ENCODE peak calls at places on chromosomes 1 and 21, in four cellular contexts. T, B, C and L are unnamed samples.
A peak's percentile ranks its signal among the peaks of the same experiment; 100 is the strongest.

GRCh38 chr1:201468844-201469644 is at the start of gene PHLDA3:
- DNase-seq in T (peak; percentile 14), B (peak; percentile 58), C (peak; percentile 93), L (no peak)

GRCh38 chr1:15218287-15219279 is 28.4 kb upstream of the FHAD1 start:
- DNase-seq in T (no peak), B (no peak), C (peak; percentile 39), L (no peak)

GRCh38 chr1:202915146-202915545 is 11.9 kb downstream of the KLHL12 start:
- DNase-seq in T (no peak), B (no peak), C (no peak), L (no peak)

GRCh38 chr1:233543338-233544255 is 70.3 kb upstream of the KCNK1 start:
- DNase-seq in T (no peak), B (no peak), C (peak; percentile 91), L (no peak)

GRCh38 chr1:200037904-200038644 is 10.6 kb downstream of the NR5A2 start:
- DNase-seq in T (no peak), B (no peak), C (no peak), L (no peak)

GRCh38 chr21:16587141-16587570 is 857.4 kb downstream of the USP25 start:
- DNase-seq in T (peak; percentile 74), B (no peak), C (no peak), L (no peak)

GRCh38 chr21:36048357-36048756 is 12.0 kb downstream of the SETD4 start:
- DNase-seq in T (no peak), B (no peak), C (no peak), L (no peak)

GRCh38 chr21:15057290-15057689 is 7.5 kb downstream of the NRIP1 start:
- DNase-seq in T (no peak), B (no peak), C (no peak), L (no peak)